ENCODE peak calls at places on chromosomes 5 and 9, in nine cellular contexts. One of them, this sample, is unnamed.

GRCh38 chr9:136014147-136014927 is 53.2 kb upstream of the UBAC1 start:
- DNase-seq in nephron progenitor cell: no peak
- DNase-seq in endodermal cell: no peak
- DNase-seq in sigmoid colon: peak
- DNase-seq in germinal center: no peak
- DNase-seq in NCI-H2227 treated with DMSO at 0.1 percent for 48 hours: no peak
- DNase-seq in stimulated activated CD4-positive, alpha-beta T cell treated with anti-CD3 and anti-CD28 coated beads, Interleukin-4, amount 100 ng/mL, for 48 hours: no peak
- DNase-seq in Calu3: no peak
- DNase-seq in AG08395: no peak
- DNase-seq in this sample: no peak

GRCh38 chr5:1634337-1634661 is 110.5 kb upstream of the LPCAT1 start:
- DNase-seq in nephron progenitor cell: no peak
- DNase-seq in endodermal cell: no peak
- DNase-seq in sigmoid colon: no peak
- DNase-seq in germinal center: no peak
- DNase-seq in NCI-H2227 treated with DMSO at 0.1 percent for 48 hours: no peak
- DNase-seq in stimulated activated CD4-positive, alpha-beta T cell treated with anti-CD3 and anti-CD28 coated beads, Interleukin-4, amount 100 ng/mL, for 48 hours: no peak
- DNase-seq in Calu3: no peak
- DNase-seq in AG08395: no peak
- DNase-seq in this sample: no peak

GRCh38 chr5:81656788-81657187 is 94.1 kb downstream of the SSBP2 start:
- DNase-seq in nephron progenitor cell: no peak
- DNase-seq in endodermal cell: no peak
- DNase-seq in sigmoid colon: no peak
- DNase-seq in germinal center: no peak
- DNase-seq in NCI-H2227 treated with DMSO at 0.1 percent for 48 hours: no peak
- DNase-seq in stimulated activated CD4-positive, alpha-beta T cell treated with anti-CD3 and anti-CD28 coated beads, Interleukin-4, amount 100 ng/mL, for 48 hours: no peak
- DNase-seq in Calu3: no peak
- DNase-seq in AG08395: no peak
- DNase-seq in this sample: no peak

GRCh38 chr5:54651482-54652076 is 134.0 kb downstream of the SNX18 start:
- DNase-seq in nephron progenitor cell: no peak
- DNase-seq in endodermal cell: no peak
- DNase-seq in sigmoid colon: peak
- DNase-seq in germinal center: no peak
- DNase-seq in NCI-H2227 treated with DMSO at 0.1 percent for 48 hours: no peak
- DNase-seq in stimulated activated CD4-positive, alpha-beta T cell treated with anti-CD3 and anti-CD28 coated beads, Interleukin-4, amount 100 ng/mL, for 48 hours: no peak
- DNase-seq in Calu3: peak
- DNase-seq in AG08395: no peak
- DNase-seq in this sample: no peak

GRCh38 chr5:143874312-143874711 is 62.4 kb downstream of the HMHB1 start:
- DNase-seq in nephron progenitor cell: peak
- DNase-seq in endodermal cell: no peak
- DNase-seq in sigmoid colon: no peak
- DNase-seq in germinal center: no peak
- DNase-seq in NCI-H2227 treated with DMSO at 0.1 percent for 48 hours: no peak
- DNase-seq in stimulated activated CD4-positive, alpha-beta T cell treated with anti-CD3 and anti-CD28 coated beads, Interleukin-4, amount 100 ng/mL, for 48 hours: no peak
- DNase-seq in Calu3: no peak
- DNase-seq in AG08395: peak
- DNase-seq in this sample: no peak

GRCh38 chr9:133375116-133375723 is 640 bp downstream of the SURF4 start:
- DNase-seq in nephron progenitor cell: no peak
- DNase-seq in endodermal cell: peak
- DNase-seq in sigmoid colon: no peak
- DNase-seq in germinal center: no peak
- DNase-seq in NCI-H2227 treated with DMSO at 0.1 percent for 48 hours: no peak
- DNase-seq in stimulated activated CD4-positive, alpha-beta T cell treated with anti-CD3 and anti-CD28 coated beads, Interleukin-4, amount 100 ng/mL, for 48 hours: no peak
- DNase-seq in Calu3: peak
- DNase-seq in AG08395: peak
- DNase-seq in this sample: no peak

GRCh38 chr9:95481000-95481399 is 35.8 kb downstream of the PTCH1 start:
- DNase-seq in nephron progenitor cell: no peak
- DNase-seq in endodermal cell: no peak
- DNase-seq in sigmoid colon: no peak
- DNase-seq in germinal center: no peak
- DNase-seq in NCI-H2227 treated with DMSO at 0.1 percent for 48 hours: no peak
- DNase-seq in stimulated activated CD4-positive, alpha-beta T cell treated with anti-CD3 and anti-CD28 coated beads, Interleukin-4, amount 100 ng/mL, for 48 hours: no peak
- DNase-seq in Calu3: no peak
- DNase-seq in AG08395: no peak
- DNase-seq in this sample: no peak

GRCh38 chr9:127724012-127724411 is 8.1 kb downstream of the TTC16 start:
- DNase-seq in nephron progenitor cell: no peak
- DNase-seq in endodermal cell: peak
- DNase-seq in sigmoid colon: no peak
- DNase-seq in germinal center: no peak
- DNase-seq in NCI-H2227 treated with DMSO at 0.1 percent for 48 hours: no peak
- DNase-seq in stimulated activated CD4-positive, alpha-beta T cell treated with anti-CD3 and anti-CD28 coated beads, Interleukin-4, amount 100 ng/mL, for 48 hours: no peak
- DNase-seq in Calu3: no peak
- DNase-seq in AG08395: no peak
- DNase-seq in this sample: no peak

GRCh38 chr9:8857330-8858249 is 1058.0 kb upstream of the DMAC1 start:
- DNase-seq in nephron progenitor cell: peak
- DNase-seq in endodermal cell: peak
- DNase-seq in sigmoid colon: peak
- DNase-seq in germinal center: no peak
- DNase-seq in NCI-H2227 treated with DMSO at 0.1 percent for 48 hours: peak
- DNase-seq in stimulated activated CD4-positive, alpha-beta T cell treated with anti-CD3 and anti-CD28 coated beads, Interleukin-4, amount 100 ng/mL, for 48 hours: no peak
- DNase-seq in Calu3: peak
- DNase-seq in AG08395: no peak
- DNase-seq in this sample: peak

GRCh38 chr5:162231522-162231921 is 163.9 kb downstream of the GABRG2 start:
- DNase-seq in nephron progenitor cell: no peak
- DNase-seq in endodermal cell: no peak
- DNase-seq in sigmoid colon: no peak
- DNase-seq in germinal center: no peak
- DNase-seq in NCI-H2227 treated with DMSO at 0.1 percent for 48 hours: no peak
- DNase-seq in stimulated activated CD4-positive, alpha-beta T cell treated with anti-CD3 and anti-CD28 coated beads, Interleukin-4, amount 100 ng/mL, for 48 hours: no peak
- DNase-seq in Calu3: no peak
- DNase-seq in AG08395: no peak
- DNase-seq in this sample: no peak

GRCh38 chr5:38032149-38032548 is 192.3 kb upstream of the GDNF start:
- DNase-seq in nephron progenitor cell: no peak
- DNase-seq in endodermal cell: no peak
- DNase-seq in sigmoid colon: no peak
- DNase-seq in germinal center: no peak
- DNase-seq in NCI-H2227 treated with DMSO at 0.1 percent for 48 hours: no peak
- DNase-seq in stimulated activated CD4-positive, alpha-beta T cell treated with anti-CD3 and anti-CD28 coated beads, Interleukin-4, amount 100 ng/mL, for 48 hours: no peak
- DNase-seq in Calu3: no peak
- DNase-seq in AG08395: no peak
- DNase-seq in this sample: no peak

GRCh38 chr5:80931423-80931822 is 28.7 kb upstream of the RASGRF2 start:
- DNase-seq in nephron progenitor cell: no peak
- DNase-seq in endodermal cell: no peak
- DNase-seq in sigmoid colon: no peak
- DNase-seq in germinal center: no peak
- DNase-seq in NCI-H2227 treated with DMSO at 0.1 percent for 48 hours: no peak
- DNase-seq in stimulated activated CD4-positive, alpha-beta T cell treated with anti-CD3 and anti-CD28 coated beads, Interleukin-4, amount 100 ng/mL, for 48 hours: no peak
- DNase-seq in Calu3: no peak
- DNase-seq in AG08395: no peak
- DNase-seq in this sample: no peak

GRCh38 chr5:1793966-1794895 is 5.4 kb downstream of the MRPL36 start:
- DNase-seq in nephron progenitor cell: no peak
- DNase-seq in endodermal cell: no peak
- DNase-seq in sigmoid colon: peak
- DNase-seq in germinal center: no peak
- DNase-seq in NCI-H2227 treated with DMSO at 0.1 percent for 48 hours: no peak
- DNase-seq in stimulated activated CD4-positive, alpha-beta T cell treated with anti-CD3 and anti-CD28 coated beads, Interleukin-4, amount 100 ng/mL, for 48 hours: no peak
- DNase-seq in Calu3: no peak
- DNase-seq in AG08395: peak
- DNase-seq in this sample: no peak

GRCh38 chr5:96209829-96210228 is 223.2 kb downstream of the PCSK1 start:
- DNase-seq in nephron progenitor cell: no peak
- DNase-seq in endodermal cell: no peak
- DNase-seq in sigmoid colon: no peak
- DNase-seq in germinal center: no peak
- DNase-seq in NCI-H2227 treated with DMSO at 0.1 percent for 48 hours: no peak
- DNase-seq in stimulated activated CD4-positive, alpha-beta T cell treated with anti-CD3 and anti-CD28 coated beads, Interleukin-4, amount 100 ng/mL, for 48 hours: no peak
- DNase-seq in Calu3: no peak
- DNase-seq in AG08395: peak
- DNase-seq in this sample: no peak

GRCh38 chr9:130225586-130225985 is 40.0 kb upstream of the HMCN2 start:
- DNase-seq in nephron progenitor cell: no peak
- DNase-seq in endodermal cell: no peak
- DNase-seq in sigmoid colon: no peak
- DNase-seq in germinal center: no peak
- DNase-seq in NCI-H2227 treated with DMSO at 0.1 percent for 48 hours: no peak
- DNase-seq in stimulated activated CD4-positive, alpha-beta T cell treated with anti-CD3 and anti-CD28 coated beads, Interleukin-4, amount 100 ng/mL, for 48 hours: no peak
- DNase-seq in Calu3: no peak
- DNase-seq in AG08395: no peak
- DNase-seq in this sample: no peak

GRCh38 chr5:159100022-159100927 is 559 bp upstream of the EBF1 start:
- DNase-seq in nephron progenitor cell: peak
- DNase-seq in endodermal cell: peak
- DNase-seq in sigmoid colon: peak
- DNase-seq in germinal center: peak
- DNase-seq in NCI-H2227 treated with DMSO at 0.1 percent for 48 hours: peak
- DNase-seq in stimulated activated CD4-positive, alpha-beta T cell treated with anti-CD3 and anti-CD28 coated beads, Interleukin-4, amount 100 ng/mL, for 48 hours: peak
- DNase-seq in Calu3: peak
- DNase-seq in AG08395: peak
- DNase-seq in this sample: peak

GRCh38 chr9:123033864-123034598 is 564 bp downstream of the GPR21 start:
- DNase-seq in nephron progenitor cell: no peak
- DNase-seq in endodermal cell: no peak
- DNase-seq in sigmoid colon: no peak
- DNase-seq in germinal center: no peak
- DNase-seq in NCI-H2227 treated with DMSO at 0.1 percent for 48 hours: no peak
- DNase-seq in stimulated activated CD4-positive, alpha-beta T cell treated with anti-CD3 and anti-CD28 coated beads, Interleukin-4, amount 100 ng/mL, for 48 hours: no peak
- DNase-seq in Calu3: no peak
- DNase-seq in AG08395: no peak
- DNase-seq in this sample: no peak

GRCh38 chr9:122097679-122098315 is 4.7 kb upstream of the TTLL11 start:
- DNase-seq in nephron progenitor cell: no peak
- DNase-seq in endodermal cell: no peak
- DNase-seq in sigmoid colon: no peak
- DNase-seq in germinal center: no peak
- DNase-seq in NCI-H2227 treated with DMSO at 0.1 percent for 48 hours: no peak
- DNase-seq in stimulated activated CD4-positive, alpha-beta T cell treated with anti-CD3 and anti-CD28 coated beads, Interleukin-4, amount 100 ng/mL, for 48 hours: no peak
- DNase-seq in Calu3: no peak
- DNase-seq in AG08395: no peak
- DNase-seq in this sample: no peak

GRCh38 chr5:14107536-14107935 is 35.6 kb upstream of the TRIO start:
- DNase-seq in nephron progenitor cell: no peak
- DNase-seq in endodermal cell: no peak
- DNase-seq in sigmoid colon: no peak
- DNase-seq in germinal center: peak
- DNase-seq in NCI-H2227 treated with DMSO at 0.1 percent for 48 hours: no peak
- DNase-seq in stimulated activated CD4-positive, alpha-beta T cell treated with anti-CD3 and anti-CD28 coated beads, Interleukin-4, amount 100 ng/mL, for 48 hours: no peak
- DNase-seq in Calu3: no peak
- DNase-seq in AG08395: no peak
- DNase-seq in this sample: no peak

GRCh38 chr5:95794070-95794516 is 28.4 kb downstream of the GLRX start:
- DNase-seq in nephron progenitor cell: no peak
- DNase-seq in endodermal cell: no peak
- DNase-seq in sigmoid colon: no peak
- DNase-seq in germinal center: no peak
- DNase-seq in NCI-H2227 treated with DMSO at 0.1 percent for 48 hours: no peak
- DNase-seq in stimulated activated CD4-positive, alpha-beta T cell treated with anti-CD3 and anti-CD28 coated beads, Interleukin-4, amount 100 ng/mL, for 48 hours: no peak
- DNase-seq in Calu3: no peak
- DNase-seq in AG08395: peak
- DNase-seq in this sample: no peak

GRCh38 chr9:131739988-131740648 is at the start of gene RAPGEF1:
- DNase-seq in nephron progenitor cell: peak
- DNase-seq in endodermal cell: peak
- DNase-seq in sigmoid colon: peak
- DNase-seq in germinal center: peak
- DNase-seq in NCI-H2227 treated with DMSO at 0.1 percent for 48 hours: no peak
- DNase-seq in stimulated activated CD4-positive, alpha-beta T cell treated with anti-CD3 and anti-CD28 coated beads, Interleukin-4, amount 100 ng/mL, for 48 hours: peak
- DNase-seq in Calu3: peak
- DNase-seq in AG08395: peak
- DNase-seq in this sample: no peak

GRCh38 chr9:2220036-2220435 is 204.9 kb downstream of the SMARCA2 start:
- DNase-seq in nephron progenitor cell: no peak
- DNase-seq in endodermal cell: no peak
- DNase-seq in sigmoid colon: no peak
- DNase-seq in germinal center: no peak
- DNase-seq in NCI-H2227 treated with DMSO at 0.1 percent for 48 hours: no peak
- DNase-seq in stimulated activated CD4-positive, alpha-beta T cell treated with anti-CD3 and anti-CD28 coated beads, Interleukin-4, amount 100 ng/mL, for 48 hours: no peak
- DNase-seq in Calu3: no peak
- DNase-seq in AG08395: no peak
- DNase-seq in this sample: no peak

GRCh38 chr5:67010684-67011409 is 185.8 kb downstream of the CD180 start:
- DNase-seq in nephron progenitor cell: peak
- DNase-seq in endodermal cell: no peak
- DNase-seq in sigmoid colon: peak
- DNase-seq in germinal center: no peak
- DNase-seq in NCI-H2227 treated with DMSO at 0.1 percent for 48 hours: no peak
- DNase-seq in stimulated activated CD4-positive, alpha-beta T cell treated with anti-CD3 and anti-CD28 coated beads, Interleukin-4, amount 100 ng/mL, for 48 hours: no peak
- DNase-seq in Calu3: no peak
- DNase-seq in AG08395: peak
- DNase-seq in this sample: no peak

GRCh38 chr9:34145165-34145564 is 18.7 kb upstream of the DCAF12 start:
- DNase-seq in nephron progenitor cell: no peak
- DNase-seq in endodermal cell: peak
- DNase-seq in sigmoid colon: no peak
- DNase-seq in germinal center: no peak
- DNase-seq in NCI-H2227 treated with DMSO at 0.1 percent for 48 hours: peak
- DNase-seq in stimulated activated CD4-positive, alpha-beta T cell treated with anti-CD3 and anti-CD28 coated beads, Interleukin-4, amount 100 ng/mL, for 48 hours: no peak
- DNase-seq in Calu3: no peak
- DNase-seq in AG08395: no peak
- DNase-seq in this sample: no peak

GRCh38 chr9:128863647-128864046 is 18.1 kb downstream of the KYAT1 start:
- DNase-seq in nephron progenitor cell: peak
- DNase-seq in endodermal cell: peak
- DNase-seq in sigmoid colon: peak
- DNase-seq in germinal center: peak
- DNase-seq in NCI-H2227 treated with DMSO at 0.1 percent for 48 hours: no peak
- DNase-seq in stimulated activated CD4-positive, alpha-beta T cell treated with anti-CD3 and anti-CD28 coated beads, Interleukin-4, amount 100 ng/mL, for 48 hours: peak
- DNase-seq in Calu3: peak
- DNase-seq in AG08395: peak
- DNase-seq in this sample: no peak

GRCh38 chr5:159638954-159639559 is 277.2 kb upstream of the ADRA1B start:
- DNase-seq in nephron progenitor cell: no peak
- DNase-seq in endodermal cell: no peak
- DNase-seq in sigmoid colon: no peak
- DNase-seq in germinal center: no peak
- DNase-seq in NCI-H2227 treated with DMSO at 0.1 percent for 48 hours: no peak
- DNase-seq in stimulated activated CD4-positive, alpha-beta T cell treated with anti-CD3 and anti-CD28 coated beads, Interleukin-4, amount 100 ng/mL, for 48 hours: no peak
- DNase-seq in Calu3: no peak
- DNase-seq in AG08395: no peak
- DNase-seq in this sample: no peak

GRCh38 chr9:89996717-89997116 is 391.9 kb downstream of the GADD45G start:
- DNase-seq in nephron progenitor cell: no peak
- DNase-seq in endodermal cell: no peak
- DNase-seq in sigmoid colon: no peak
- DNase-seq in germinal center: no peak
- DNase-seq in NCI-H2227 treated with DMSO at 0.1 percent for 48 hours: no peak
- DNase-seq in stimulated activated CD4-positive, alpha-beta T cell treated with anti-CD3 and anti-CD28 coated beads, Interleukin-4, amount 100 ng/mL, for 48 hours: no peak
- DNase-seq in Calu3: peak
- DNase-seq in AG08395: no peak
- DNase-seq in this sample: no peak

GRCh38 chr5:139820130-139820529 is 24.5 kb downstream of the PSD2 start:
- DNase-seq in nephron progenitor cell: no peak
- DNase-seq in endodermal cell: no peak
- DNase-seq in sigmoid colon: peak
- DNase-seq in germinal center: no peak
- DNase-seq in NCI-H2227 treated with DMSO at 0.1 percent for 48 hours: no peak
- DNase-seq in stimulated activated CD4-positive, alpha-beta T cell treated with anti-CD3 and anti-CD28 coated beads, Interleukin-4, amount 100 ng/mL, for 48 hours: no peak
- DNase-seq in Calu3: no peak
- DNase-seq in AG08395: no peak
- DNase-seq in this sample: no peak

GRCh38 chr5:117623042-117623815 is 1048.6 kb upstream of the SEMA6A start:
- DNase-seq in nephron progenitor cell: no peak
- DNase-seq in endodermal cell: no peak
- DNase-seq in sigmoid colon: no peak
- DNase-seq in germinal center: no peak
- DNase-seq in NCI-H2227 treated with DMSO at 0.1 percent for 48 hours: no peak
- DNase-seq in stimulated activated CD4-positive, alpha-beta T cell treated with anti-CD3 and anti-CD28 coated beads, Interleukin-4, amount 100 ng/mL, for 48 hours: no peak
- DNase-seq in Calu3: peak
- DNase-seq in AG08395: no peak
- DNase-seq in this sample: no peak

GRCh38 chr5:1637639-1638481 is 114.1 kb upstream of the LPCAT1 start:
- DNase-seq in nephron progenitor cell: no peak
- DNase-seq in endodermal cell: peak
- DNase-seq in sigmoid colon: peak
- DNase-seq in germinal center: no peak
- DNase-seq in NCI-H2227 treated with DMSO at 0.1 percent for 48 hours: no peak
- DNase-seq in stimulated activated CD4-positive, alpha-beta T cell treated with anti-CD3 and anti-CD28 coated beads, Interleukin-4, amount 100 ng/mL, for 48 hours: no peak
- DNase-seq in Calu3: no peak
- DNase-seq in AG08395: peak
- DNase-seq in this sample: no peak

GRCh38 chr5:68392608-68393007 is 177.1 kb downstream of the PIK3R1 start:
- DNase-seq in nephron progenitor cell: no peak
- DNase-seq in endodermal cell: no peak
- DNase-seq in sigmoid colon: no peak
- DNase-seq in germinal center: no peak
- DNase-seq in NCI-H2227 treated with DMSO at 0.1 percent for 48 hours: no peak
- DNase-seq in stimulated activated CD4-positive, alpha-beta T cell treated with anti-CD3 and anti-CD28 coated beads, Interleukin-4, amount 100 ng/mL, for 48 hours: no peak
- DNase-seq in Calu3: no peak
- DNase-seq in AG08395: no peak
- DNase-seq in this sample: no peak

This sample was measured in putamen.